ENCODE peak calls at places on chromosomes 7 and 10, in five cellular contexts. One of them, this sample, is unnamed.

GRCh38 chr7:1665721-1666250 is 4.3 kb upstream of the ELFN1 start:
- DNase-seq in mammary epithelial cell: peak
- DNase-seq in stomach: no peak
- DNase-seq in CD8-positive, alpha-beta T cell: no peak
- DNase-seq in pancreas: no peak
- DNase-seq in this sample: peak

GRCh38 chr10:79055892-79056291 is 12.9 kb upstream of the ZMIZ1 start:
- DNase-seq in CD8-positive, alpha-beta T cell: no peak
- DNase-seq in mammary epithelial cell: no peak
- DNase-seq in stomach: peak
- DNase-seq in pancreas: no peak
- DNase-seq in this sample: no peak

GRCh38 chr7:5423272-5423843 is at the start of gene TNRC18:
- DNase-seq in pancreas: peak
- DNase-seq in CD8-positive, alpha-beta T cell: no peak
- DNase-seq in mammary epithelial cell: no peak
- DNase-seq in stomach: peak
- DNase-seq in this sample: peak

GRCh38 chr10:110918633-110919348 is at the start of gene BBIP1:
- DNase-seq in CD8-positive, alpha-beta T cell: no peak
- DNase-seq in mammary epithelial cell: peak
- DNase-seq in stomach: no peak
- DNase-seq in pancreas: peak
- DNase-seq in this sample: no peak

GRCh38 chr7:77439572-77439971 is 23.4 kb upstream of the GSAP start:
- DNase-seq in stomach: peak
- DNase-seq in pancreas: no peak
- DNase-seq in mammary epithelial cell: peak
- DNase-seq in CD8-positive, alpha-beta T cell: no peak
- DNase-seq in this sample: no peak

GRCh38 chr7:27138987-27139334 is 4.5 kb downstream of the HOXA5 start:
- DNase-seq in pancreas: no peak
- DNase-seq in mammary epithelial cell: no peak
- DNase-seq in stomach: no peak
- DNase-seq in CD8-positive, alpha-beta T cell: no peak
- DNase-seq in this sample: no peak

GRCh38 chr10:131629026-131629425 is 271.8 kb upstream of the PPP2R2D start:
- DNase-seq in stomach: no peak
- DNase-seq in CD8-positive, alpha-beta T cell: no peak
- DNase-seq in pancreas: no peak
- DNase-seq in mammary epithelial cell: no peak
- DNase-seq in this sample: no peak

GRCh38 chr7:12091164-12091563 is 119.9 kb upstream of the TMEM106B start:
- DNase-seq in stomach: no peak
- DNase-seq in mammary epithelial cell: no peak
- DNase-seq in pancreas: no peak
- DNase-seq in CD8-positive, alpha-beta T cell: no peak
- DNase-seq in this sample: no peak

GRCh38 chr7:40299097-40299496 is 164.3 kb downstream of the SUGCT start:
- DNase-seq in pancreas: no peak
- DNase-seq in mammary epithelial cell: peak
- DNase-seq in stomach: no peak
- DNase-seq in CD8-positive, alpha-beta T cell: no peak
- DNase-seq in this sample: no peak

GRCh38 chr7:106968160-106968559 is 76.3 kb upstream of the PRKAR2B start:
- DNase-seq in stomach: no peak
- DNase-seq in CD8-positive, alpha-beta T cell: no peak
- DNase-seq in pancreas: no peak
- DNase-seq in mammary epithelial cell: no peak
- DNase-seq in this sample: no peak

GRCh38 chr7:140562921-140563600 is 77.6 kb downstream of the DENND2A start:
- DNase-seq in CD8-positive, alpha-beta T cell: no peak
- DNase-seq in mammary epithelial cell: no peak
- DNase-seq in pancreas: no peak
- DNase-seq in stomach: no peak
- DNase-seq in this sample: no peak

GRCh38 chr7:131591674-131592328 is 35.4 kb upstream of the PODXL start:
- DNase-seq in mammary epithelial cell: no peak
- DNase-seq in CD8-positive, alpha-beta T cell: no peak
- DNase-seq in stomach: no peak
- DNase-seq in pancreas: no peak
- DNase-seq in this sample: no peak

GRCh38 chr7:82109288-82109687 is 334.3 kb downstream of the CACNA2D1 start:
- DNase-seq in CD8-positive, alpha-beta T cell: no peak
- DNase-seq in stomach: no peak
- DNase-seq in pancreas: no peak
- DNase-seq in mammary epithelial cell: peak
- DNase-seq in this sample: no peak

GRCh38 chr7:46600340-46600739 is 679.3 kb upstream of the IGFBP3 start:
- DNase-seq in pancreas: no peak
- DNase-seq in CD8-positive, alpha-beta T cell: no peak
- DNase-seq in mammary epithelial cell: no peak
- DNase-seq in stomach: no peak
- DNase-seq in this sample: no peak

GRCh38 chr7:19101911-19102310 is 15.5 kb downstream of the TWIST1 start:
- DNase-seq in mammary epithelial cell: no peak
- DNase-seq in CD8-positive, alpha-beta T cell: no peak
- DNase-seq in stomach: no peak
- DNase-seq in pancreas: no peak
- DNase-seq in this sample: no peak

GRCh38 chr10:73590881-73591577 is at the start of gene USP54:
- DNase-seq in pancreas: no peak
- DNase-seq in CD8-positive, alpha-beta T cell: no peak
- DNase-seq in mammary epithelial cell: peak
- DNase-seq in stomach: no peak
- DNase-seq in this sample: no peak

GRCh38 chr7:49174396-49174795 is 250.0 kb downstream of the CDC14C start:
- DNase-seq in stomach: no peak
- DNase-seq in pancreas: no peak
- DNase-seq in mammary epithelial cell: peak
- DNase-seq in CD8-positive, alpha-beta T cell: no peak
- DNase-seq in this sample: no peak

GRCh38 chr10:132514841-132515521 is 22.6 kb upstream of the INPP5A start:
- DNase-seq in CD8-positive, alpha-beta T cell: no peak
- DNase-seq in stomach: peak
- DNase-seq in mammary epithelial cell: no peak
- DNase-seq in pancreas: no peak
- DNase-seq in this sample: no peak

GRCh38 chr10:131853610-131853964 is 47.2 kb upstream of the PPP2R2D start:
- DNase-seq in pancreas: no peak
- DNase-seq in stomach: no peak
- DNase-seq in CD8-positive, alpha-beta T cell: no peak
- DNase-seq in mammary epithelial cell: no peak
- DNase-seq in this sample: no peak

GRCh38 chr7:155965010-155965409 is 152.7 kb upstream of the SHH start:
- DNase-seq in stomach: peak
- DNase-seq in mammary epithelial cell: peak
- DNase-seq in CD8-positive, alpha-beta T cell: no peak
- DNase-seq in pancreas: no peak
- DNase-seq in this sample: no peak

GRCh38 chr7:142807855-142808460 is 37.2 kb downstream of the PRSS2 start:
- DNase-seq in pancreas: no peak
- DNase-seq in stomach: no peak
- DNase-seq in CD8-positive, alpha-beta T cell: no peak
- DNase-seq in mammary epithelial cell: no peak
- DNase-seq in this sample: no peak

GRCh38 chr7:4164556-4164955 is 517.5 kb upstream of the FOXK1 start:
- DNase-seq in stomach: no peak
- DNase-seq in CD8-positive, alpha-beta T cell: no peak
- DNase-seq in pancreas: no peak
- DNase-seq in mammary epithelial cell: no peak
- DNase-seq in this sample: no peak

GRCh38 chr10:23343591-23344225 is 889 bp downstream of the C10orf67 start:
- DNase-seq in mammary epithelial cell: peak
- DNase-seq in stomach: peak
- DNase-seq in CD8-positive, alpha-beta T cell: peak
- DNase-seq in pancreas: peak
- DNase-seq in this sample: peak

GRCh38 chr7:133081119-133081604 is 728 bp downstream of the CHCHD3 start:
- DNase-seq in mammary epithelial cell: peak
- DNase-seq in stomach: no peak
- DNase-seq in pancreas: no peak
- DNase-seq in CD8-positive, alpha-beta T cell: no peak
- DNase-seq in this sample: no peak

GRCh38 chr7:76424413-76425111 is at the start of gene ZP3:
- DNase-seq in CD8-positive, alpha-beta T cell: no peak
- DNase-seq in mammary epithelial cell: peak
- DNase-seq in pancreas: no peak
- DNase-seq in stomach: no peak
- DNase-seq in this sample: no peak

GRCh38 chr7:70177166-70177565 is 578.9 kb downstream of the AUTS2 start:
- DNase-seq in CD8-positive, alpha-beta T cell: no peak
- DNase-seq in stomach: no peak
- DNase-seq in mammary epithelial cell: no peak
- DNase-seq in pancreas: no peak
- DNase-seq in this sample: no peak

GRCh38 chr7:17681965-17682364 is 258.3 kb downstream of the SNX13 start:
- DNase-seq in mammary epithelial cell: no peak
- DNase-seq in stomach: no peak
- DNase-seq in pancreas: no peak
- DNase-seq in CD8-positive, alpha-beta T cell: no peak
- DNase-seq in this sample: no peak

GRCh38 chr7:25968205-25968993 is 183.6 kb upstream of the NFE2L3 start:
- DNase-seq in stomach: peak
- DNase-seq in pancreas: no peak
- DNase-seq in mammary epithelial cell: no peak
- DNase-seq in CD8-positive, alpha-beta T cell: no peak
- DNase-seq in this sample: no peak

GRCh38 chr10:26839966-26840627 is 20.7 kb downstream of the ABI1 start:
- DNase-seq in CD8-positive, alpha-beta T cell: no peak
- DNase-seq in mammary epithelial cell: no peak
- DNase-seq in stomach: no peak
- DNase-seq in pancreas: no peak
- DNase-seq in this sample: no peak

GRCh38 chr7:38655833-38656774 is 24.9 kb upstream of the AMPH start:
- DNase-seq in stomach: no peak
- DNase-seq in mammary epithelial cell: no peak
- DNase-seq in CD8-positive, alpha-beta T cell: no peak
- DNase-seq in pancreas: no peak
- DNase-seq in this sample: no peak

GRCh38 chr7:29866490-29866930 is 60.2 kb downstream of the WIPF3 start:
- DNase-seq in pancreas: peak
- DNase-seq in stomach: peak
- DNase-seq in mammary epithelial cell: no peak
- DNase-seq in CD8-positive, alpha-beta T cell: no peak
- DNase-seq in this sample: no peak

GRCh38 chr10:279655-280054 is 144.4 kb downstream of the ZMYND11 start:
- DNase-seq in stomach: no peak
- DNase-seq in CD8-positive, alpha-beta T cell: no peak
- DNase-seq in mammary epithelial cell: no peak
- DNase-seq in pancreas: no peak
- DNase-seq in this sample: no peak
- TF ChIP-seq CTCF in stomach: no peak
- TF ChIP-seq CTCF in CD8-positive, alpha-beta T cell: no peak
- TF ChIP-seq CTCF in mammary epithelial cell: no peak
- TF ChIP-seq CTCF in pancreas: no peak
- TF ChIP-seq CTCF in this sample: no peak

DNA sequence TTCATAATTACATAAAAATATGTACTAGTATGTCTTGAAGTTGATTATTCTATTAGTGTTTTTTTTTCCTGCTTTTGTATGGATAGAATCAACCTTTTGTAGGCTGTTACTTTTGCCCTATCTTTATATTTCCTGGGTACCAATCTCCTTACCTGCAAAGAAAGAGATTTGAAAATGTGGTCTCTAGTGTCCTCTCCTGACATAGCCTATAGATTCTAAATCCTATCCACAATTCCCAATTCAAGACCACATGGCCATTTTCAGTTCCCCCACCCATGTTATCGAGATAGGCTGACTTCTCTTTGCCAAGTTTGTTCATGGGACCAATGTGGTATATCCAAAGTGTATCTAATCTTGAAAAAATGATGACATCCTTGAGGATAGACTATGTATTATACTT is 269.4 kb upstream of the SEMA3D start:
- DNase-seq in mammary epithelial cell: no peak
- DNase-seq in pancreas: no peak
- DNase-seq in stomach: no peak
- DNase-seq in CD8-positive, alpha-beta T cell: no peak
- DNase-seq in this sample: no peak
- TF ChIP-seq CTCF in mammary epithelial cell: no peak
- TF ChIP-seq CTCF in pancreas: no peak
- TF ChIP-seq CTCF in stomach: no peak
- TF ChIP-seq CTCF in CD8-positive, alpha-beta T cell: no peak
- TF ChIP-seq CTCF in this sample: no peak

DNA sequence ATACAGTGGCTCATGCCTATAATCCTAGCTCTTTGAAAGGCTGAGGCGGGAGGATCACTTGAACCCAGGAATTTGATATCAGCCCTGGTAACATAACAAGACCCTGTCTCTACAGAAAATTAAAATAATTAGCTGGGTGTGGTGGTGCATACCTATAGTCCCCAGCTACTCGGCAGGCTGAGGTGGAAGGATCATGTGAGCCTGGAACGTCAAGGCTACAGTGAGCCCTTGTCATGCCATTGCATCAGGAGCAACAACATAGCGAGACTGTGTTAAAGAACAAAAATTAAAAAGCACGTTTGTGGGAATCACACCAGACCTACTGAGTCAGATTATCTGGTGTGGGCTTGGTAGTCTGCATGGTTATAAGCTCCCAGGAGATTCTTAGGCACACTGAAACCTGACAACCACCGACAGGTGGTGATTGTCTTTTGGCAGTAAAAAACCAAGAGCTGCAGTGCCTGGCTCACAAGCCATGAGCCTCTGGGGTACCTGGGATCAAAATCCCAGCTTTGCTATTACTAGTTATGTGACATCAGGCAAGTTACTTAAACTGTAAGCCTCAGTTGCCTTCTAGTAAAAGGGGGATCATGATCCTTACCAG is 146.9 kb downstream of the SND1 start:
- DNase-seq in CD8-positive, alpha-beta T cell: no peak
- DNase-seq in stomach: no peak
- DNase-seq in pancreas: no peak
- DNase-seq in mammary epithelial cell: no peak
- DNase-seq in this sample: no peak
- TF ChIP-seq CTCF in CD8-positive, alpha-beta T cell: no peak
- TF ChIP-seq CTCF in stomach: no peak
- TF ChIP-seq CTCF in pancreas: no peak
- TF ChIP-seq CTCF in mammary epithelial cell: no peak
- TF ChIP-seq CTCF in this sample: no peak

GRCh38 chr7:148535227-148535626 is 55.3 kb upstream of the C7orf33 start:
- DNase-seq in mammary epithelial cell: peak
- DNase-seq in pancreas: no peak
- DNase-seq in CD8-positive, alpha-beta T cell: no peak
- DNase-seq in stomach: no peak
- DNase-seq in this sample: no peak
- TF ChIP-seq CTCF in mammary epithelial cell: no peak
- TF ChIP-seq CTCF in pancreas: no peak
- TF ChIP-seq CTCF in CD8-positive, alpha-beta T cell: no peak
- TF ChIP-seq CTCF in stomach: no peak
- TF ChIP-seq CTCF in this sample: no peak